ENCODE peak calls at places on chromosomes 5 and 9, in seven cellular contexts. One of them, this sample, is unnamed.

GRCh38 chr9:79195904-79196303 is 375.9 kb upstream of the TLE4 start:
- DNase-seq in effector CD4-positive, alpha-beta T cell: no peak
- DNase-seq in NCI-H460: no peak
- DNase-seq in A549: no peak
- DNase-seq in aorta: no peak
- DNase-seq in A172: peak
- DNase-seq in mesothelial cell of epicardium: no peak
- DNase-seq in this sample: no peak

GRCh38 chr9:17052626-17053025 is 82.2 kb upstream of the CNTLN start:
- DNase-seq in effector CD4-positive, alpha-beta T cell: no peak
- DNase-seq in NCI-H460: no peak
- DNase-seq in A549: no peak
- DNase-seq in aorta: no peak
- DNase-seq in A172: no peak
- DNase-seq in mesothelial cell of epicardium: no peak
- DNase-seq in this sample: no peak

GRCh38 chr5:65128226-65128625 is 353.5 kb downstream of the ADAMTS6 start:
- DNase-seq in effector CD4-positive, alpha-beta T cell: no peak
- DNase-seq in NCI-H460: no peak
- DNase-seq in A549: no peak
- DNase-seq in aorta: no peak
- DNase-seq in A172: no peak
- DNase-seq in mesothelial cell of epicardium: no peak
- DNase-seq in this sample: no peak

GRCh38 chr5:57221049-57221568 is 47.2 kb downstream of the GPBP1 start:
- DNase-seq in effector CD4-positive, alpha-beta T cell: peak
- DNase-seq in NCI-H460: peak
- DNase-seq in A549: peak
- DNase-seq in aorta: no peak
- DNase-seq in A172: peak
- DNase-seq in mesothelial cell of epicardium: no peak
- DNase-seq in this sample: no peak

GRCh38 chr9:111866976-111867375 is 29.6 kb upstream of the UGCG start:
- DNase-seq in effector CD4-positive, alpha-beta T cell: no peak
- DNase-seq in NCI-H460: no peak
- DNase-seq in A549: no peak
- DNase-seq in aorta: no peak
- DNase-seq in A172: peak
- DNase-seq in mesothelial cell of epicardium: no peak
- DNase-seq in this sample: no peak

GRCh38 chr5:147688965-147689364 is 93.6 kb downstream of the JAKMIP2 start:
- DNase-seq in effector CD4-positive, alpha-beta T cell: no peak
- DNase-seq in NCI-H460: no peak
- DNase-seq in A549: no peak
- DNase-seq in aorta: peak
- DNase-seq in A172: no peak
- DNase-seq in mesothelial cell of epicardium: no peak
- DNase-seq in this sample: peak

GRCh38 chr9:5184776-5185175 is 663 bp downstream of the INSL6 start:
- DNase-seq in effector CD4-positive, alpha-beta T cell: no peak
- DNase-seq in NCI-H460: no peak
- DNase-seq in A549: no peak
- DNase-seq in aorta: no peak
- DNase-seq in A172: no peak
- DNase-seq in mesothelial cell of epicardium: no peak
- DNase-seq in this sample: no peak

GRCh38 chr9:98203153-98203552 is 10.7 kb upstream of the CORO2A start:
- DNase-seq in effector CD4-positive, alpha-beta T cell: no peak
- DNase-seq in NCI-H460: no peak
- DNase-seq in A549: no peak
- DNase-seq in aorta: no peak
- DNase-seq in A172: no peak
- DNase-seq in mesothelial cell of epicardium: no peak
- DNase-seq in this sample: no peak

GRCh38 chr5:139453683-139454567 is 8.6 kb downstream of the ECSCR start:
- DNase-seq in effector CD4-positive, alpha-beta T cell: no peak
- DNase-seq in NCI-H460: no peak
- DNase-seq in A549: no peak
- DNase-seq in aorta: peak
- DNase-seq in A172: no peak
- DNase-seq in mesothelial cell of epicardium: no peak
- DNase-seq in this sample: no peak

GRCh38 chr9:89463986-89464901 is 33.7 kb downstream of the SEMA4D start:
- DNase-seq in effector CD4-positive, alpha-beta T cell: peak
- DNase-seq in NCI-H460: no peak
- DNase-seq in A549: no peak
- DNase-seq in aorta: peak
- DNase-seq in A172: peak
- DNase-seq in mesothelial cell of epicardium: no peak
- DNase-seq in this sample: peak

GRCh38 chr5:104016650-104017049 is 454.1 kb upstream of the NUDT12 start:
- DNase-seq in effector CD4-positive, alpha-beta T cell: no peak
- DNase-seq in NCI-H460: no peak
- DNase-seq in A549: no peak
- DNase-seq in aorta: no peak
- DNase-seq in A172: peak
- DNase-seq in mesothelial cell of epicardium: no peak
- DNase-seq in this sample: no peak

GRCh38 chr9:28073278-28073677 is 500.0 kb upstream of the C9orf72 start:
- DNase-seq in effector CD4-positive, alpha-beta T cell: no peak
- DNase-seq in NCI-H460: peak
- DNase-seq in A549: peak
- DNase-seq in aorta: no peak
- DNase-seq in A172: peak
- DNase-seq in mesothelial cell of epicardium: no peak
- DNase-seq in this sample: no peak

GRCh38 chr9:35510745-35511428 is 21.0 kb downstream of the RUSC2 start:
- DNase-seq in effector CD4-positive, alpha-beta T cell: no peak
- DNase-seq in NCI-H460: no peak
- DNase-seq in A549: peak
- DNase-seq in aorta: peak
- DNase-seq in A172: peak
- DNase-seq in mesothelial cell of epicardium: no peak
- DNase-seq in this sample: peak

GRCh38 chr5:72478684-72479083 is 28.5 kb downstream of the ZNF366 start:
- DNase-seq in effector CD4-positive, alpha-beta T cell: no peak
- DNase-seq in NCI-H460: no peak
- DNase-seq in A549: no peak
- DNase-seq in aorta: no peak
- DNase-seq in A172: peak
- DNase-seq in mesothelial cell of epicardium: no peak
- DNase-seq in this sample: no peak

GRCh38 chr5:171630670-171631065 is 154.9 kb upstream of the SMIM23 start:
- DNase-seq in effector CD4-positive, alpha-beta T cell: no peak
- DNase-seq in NCI-H460: no peak
- DNase-seq in A549: no peak
- DNase-seq in aorta: no peak
- DNase-seq in A172: no peak
- DNase-seq in mesothelial cell of epicardium: no peak
- DNase-seq in this sample: no peak

GRCh38 chr9:104093162-104093561 is 947 bp upstream of the SMC2 start:
- DNase-seq in effector CD4-positive, alpha-beta T cell: no peak
- DNase-seq in NCI-H460: no peak
- DNase-seq in A549: no peak
- DNase-seq in aorta: no peak
- DNase-seq in A172: peak
- DNase-seq in mesothelial cell of epicardium: no peak
- DNase-seq in this sample: no peak